ENCODE peak calls at places on chromosomes 13 and 19, in five cellular contexts. One of them, this sample, is unnamed.

GRCh38 chr19:3499738-3500428 is 591 bp downstream of the DOHH start:
- DNase-seq in fibroblast of mammary gland: no peak
- DNase-seq in cardiac fibroblast: no peak
- DNase-seq in Panc1: no peak
- DNase-seq in Peyer's patch: no peak
- DNase-seq in this sample: no peak

GRCh38 chr19:46357846-46358583 is 11.1 kb downstream of the PPP5C start:
- DNase-seq in fibroblast of mammary gland: peak; percentile 51
- DNase-seq in Panc1: no peak
- DNase-seq in cardiac fibroblast: peak; percentile 76
- DNase-seq in Peyer's patch: no peak
- DNase-seq in this sample: peak; percentile 65

GRCh38 chr19:36528921-36529518 is 949 bp upstream of the ZNF260 start:
- DNase-seq in Peyer's patch: no peak
- DNase-seq in Panc1: no peak
- DNase-seq in cardiac fibroblast: no peak
- DNase-seq in fibroblast of mammary gland: no peak
- DNase-seq in this sample: no peak

GRCh38 chr19:38793186-38793585 is 4.2 kb downstream of the LGALS7B start:
- DNase-seq in Panc1: no peak
- DNase-seq in fibroblast of mammary gland: peak; percentile 32
- DNase-seq in cardiac fibroblast: peak; percentile 63
- DNase-seq in Peyer's patch: no peak
- DNase-seq in this sample: peak; percentile 41

GRCh38 chr19:3114811-3115210 is 20.6 kb downstream of the GNA11 start:
- DNase-seq in Peyer's patch: no peak
- DNase-seq in Panc1: no peak
- DNase-seq in fibroblast of mammary gland: no peak
- DNase-seq in cardiac fibroblast: no peak
- DNase-seq in this sample: no peak

GRCh38 chr19:3366104-3366760 is at the start of gene NFIC:
- DNase-seq in cardiac fibroblast: peak; percentile 83
- DNase-seq in Peyer's patch: peak; percentile 25
- DNase-seq in Panc1: no peak
- DNase-seq in fibroblast of mammary gland: peak; percentile 84
- DNase-seq in this sample: peak; percentile 88

GRCh38 chr13:99357149-99357596 is 50.0 kb upstream of the GPR183 start:
- DNase-seq in Peyer's patch: no peak
- DNase-seq in cardiac fibroblast: peak; percentile 86
- DNase-seq in Panc1: no peak
- DNase-seq in fibroblast of mammary gland: peak; percentile 66
- DNase-seq in this sample: peak; percentile 20

GRCh38 chr19:53432088-53432661 is 391 bp downstream of the ZNF761 start:
- DNase-seq in cardiac fibroblast: peak; percentile 20
- DNase-seq in fibroblast of mammary gland: peak; percentile 25
- DNase-seq in Panc1: no peak
- DNase-seq in Peyer's patch: peak; percentile 18
- DNase-seq in this sample: peak; percentile 2

GRCh38 chr19:37975071-37975470 is 68.1 kb downstream of the SIPA1L3 start:
- DNase-seq in fibroblast of mammary gland: no peak
- DNase-seq in Peyer's patch: peak; percentile 57
- DNase-seq in cardiac fibroblast: no peak
- DNase-seq in Panc1: no peak
- DNase-seq in this sample: no peak

GRCh38 chr13:95411641-95412040 is 110.4 kb upstream of the ABCC4 start:
- DNase-seq in Panc1: no peak
- DNase-seq in fibroblast of mammary gland: peak; percentile 41
- DNase-seq in Peyer's patch: no peak
- DNase-seq in cardiac fibroblast: peak; percentile 37
- DNase-seq in this sample: peak; percentile 5

GRCh38 chr13:94272038-94272437 is 207.4 kb downstream of the DCT start:
- DNase-seq in fibroblast of mammary gland: peak; percentile 67
- DNase-seq in Peyer's patch: no peak
- DNase-seq in Panc1: no peak
- DNase-seq in cardiac fibroblast: peak; percentile 24
- DNase-seq in this sample: no peak

GRCh38 chr19:14536926-14537692 is 7.7 kb downstream of the TECR start:
- DNase-seq in fibroblast of mammary gland: peak; percentile 68
- DNase-seq in cardiac fibroblast: peak; percentile 59
- DNase-seq in Panc1: no peak
- DNase-seq in Peyer's patch: no peak
- DNase-seq in this sample: peak; percentile 40

GRCh38 chr13:110047511-110047910 is 259.4 kb downstream of the COL4A1 start:
- DNase-seq in Panc1: no peak
- DNase-seq in cardiac fibroblast: peak; percentile 81
- DNase-seq in fibroblast of mammary gland: peak; percentile 94
- DNase-seq in Peyer's patch: no peak
- DNase-seq in this sample: peak; percentile 22

DNA sequence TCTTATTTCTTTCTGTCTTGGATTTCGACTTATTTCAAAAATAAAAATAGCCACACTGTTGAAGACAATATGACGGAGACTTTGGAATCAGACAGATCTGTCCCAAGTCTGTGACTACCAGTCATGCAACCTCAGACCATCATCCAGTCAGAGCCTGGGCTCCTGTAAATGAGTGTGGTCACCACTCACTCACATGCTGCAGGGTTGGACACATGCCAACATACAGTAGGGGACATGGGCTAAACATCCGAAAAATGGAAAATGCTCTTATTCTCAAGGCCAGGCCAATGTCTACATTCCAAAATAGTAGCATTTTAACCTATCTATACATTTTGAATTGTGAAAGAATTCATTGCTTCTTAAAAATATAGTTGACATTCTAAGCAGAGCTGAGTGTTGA is 75.5 kb upstream of the EDNRB start:
- DNase-seq in Peyer's patch: no peak
- DNase-seq in cardiac fibroblast: no peak
- DNase-seq in Panc1: no peak
- DNase-seq in fibroblast of mammary gland: no peak
- DNase-seq in this sample: no peak
- TF ChIP-seq CTCF in Peyer's patch: no peak
- TF ChIP-seq CTCF in cardiac fibroblast: no peak
- TF ChIP-seq CTCF in Panc1: no peak
- TF ChIP-seq CTCF in fibroblast of mammary gland: no peak
- TF ChIP-seq CTCF in this sample: no peak

DNA sequence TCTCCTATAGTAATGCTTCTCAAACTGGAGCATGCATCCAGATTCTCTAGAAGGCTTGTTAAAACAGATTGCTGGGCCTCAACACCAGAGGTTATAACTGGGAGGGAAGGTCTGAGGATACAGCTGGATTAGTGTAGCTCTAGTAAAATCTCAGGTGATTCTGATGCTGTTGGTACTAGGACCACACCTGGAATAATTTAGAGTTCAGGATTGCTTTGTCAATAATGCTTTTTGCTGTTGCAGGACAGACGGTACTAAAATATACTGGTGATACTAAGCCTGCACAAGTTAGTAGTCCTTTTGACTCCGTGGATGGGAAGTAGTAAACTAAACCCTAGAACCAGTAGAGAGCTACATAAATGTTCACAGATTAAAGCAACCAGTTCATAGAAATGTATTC is 258.1 kb upstream of the STARD13 start:
- DNase-seq in Peyer's patch: no peak
- DNase-seq in Panc1: no peak
- DNase-seq in cardiac fibroblast: peak; percentile 23
- DNase-seq in fibroblast of mammary gland: no peak
- DNase-seq in this sample: no peak
- H3K4me3 ChIP-seq in Peyer's patch: peak overlapping the region; percentile 43
- H3K4me3 ChIP-seq in Panc1: peak overlapping the region; percentile 78
- H3K4me3 ChIP-seq in cardiac fibroblast: no peak overlapping the region
- H3K4me3 ChIP-seq in fibroblast of mammary gland: no peak overlapping the region
- H3K4me3 ChIP-seq in this sample: peak overlapping the region; percentile 66

GRCh38 chr19:43651758-43652545 is 12.3 kb upstream of the CADM4 start:
- DNase-seq in Panc1: peak; percentile 22
- DNase-seq in fibroblast of mammary gland: peak; percentile 66
- DNase-seq in cardiac fibroblast: peak; percentile 69
- DNase-seq in Peyer's patch: peak; percentile 51
- DNase-seq in this sample: peak; percentile 58
- TF ChIP-seq CTCF in Panc1: peak; percentile 82
- TF ChIP-seq CTCF in fibroblast of mammary gland: peak; percentile 78
- TF ChIP-seq CTCF in cardiac fibroblast: peak; percentile 76
- TF ChIP-seq CTCF in Peyer's patch: peak; percentile 76
- TF ChIP-seq CTCF in this sample: peak; percentile 87

GRCh38 chr19:40465025-40465780 is at the start of gene BLVRB:
- DNase-seq in cardiac fibroblast: peak; percentile 86
- DNase-seq in Panc1: no peak
- DNase-seq in fibroblast of mammary gland: peak; percentile 85
- DNase-seq in Peyer's patch: no peak
- DNase-seq in this sample: peak; percentile 97

GRCh38 chr19:40458597-40458974 is 7.0 kb downstream of the BLVRB start:
- DNase-seq in fibroblast of mammary gland: no peak
- DNase-seq in cardiac fibroblast: no peak
- DNase-seq in Peyer's patch: no peak
- DNase-seq in Panc1: no peak
- DNase-seq in this sample: no peak

GRCh38 chr19:40460185-40460584 is 5.4 kb downstream of the BLVRB start:
- DNase-seq in Panc1: no peak
- DNase-seq in cardiac fibroblast: no peak
- DNase-seq in Peyer's patch: no peak
- DNase-seq in fibroblast of mammary gland: no peak
- DNase-seq in this sample: no peak

GRCh38 chr19:40464059-40465024 is 1.2 kb downstream of the BLVRB start:
- DNase-seq in Peyer's patch: peak; percentile 75
- DNase-seq in cardiac fibroblast: peak; percentile 94
- DNase-seq in fibroblast of mammary gland: peak; percentile 90
- DNase-seq in Panc1: peak; percentile 57
- DNase-seq in this sample: peak; percentile 90

GRCh38 chr19:40461669-40462221 is 3.8 kb downstream of the BLVRB start:
- DNase-seq in Peyer's patch: peak; percentile 33
- DNase-seq in Panc1: no peak
- DNase-seq in fibroblast of mammary gland: no peak
- DNase-seq in cardiac fibroblast: no peak
- DNase-seq in this sample: no peak
- H3K4me3 ChIP-seq in Peyer's patch: no peak overlapping the region
- H3K4me3 ChIP-seq in Panc1: no peak overlapping the region
- H3K4me3 ChIP-seq in fibroblast of mammary gland: no peak overlapping the region
- H3K4me3 ChIP-seq in cardiac fibroblast: no peak overlapping the region
- H3K4me3 ChIP-seq in this sample: no peak overlapping the region

DNA sequence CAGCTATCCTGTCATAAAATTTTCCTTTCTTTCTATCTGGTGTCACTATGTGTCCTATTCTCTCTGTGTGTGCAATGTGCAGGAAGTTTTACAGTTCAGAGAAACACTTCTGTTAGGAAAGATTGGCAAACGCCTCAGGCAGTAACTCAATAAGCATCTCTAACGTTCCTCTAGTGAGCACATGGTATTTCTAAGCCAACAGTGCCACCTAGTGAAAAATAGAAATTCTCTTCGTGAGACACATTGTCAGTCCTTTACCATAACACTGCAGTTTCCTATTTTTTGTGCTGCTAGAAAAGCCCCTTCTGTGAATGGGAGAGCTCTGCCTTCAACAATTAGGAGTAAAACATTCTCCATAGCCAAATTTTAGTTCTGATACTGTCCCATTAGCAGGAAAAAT is 50.7 kb downstream of the ZNF723 start:
- DNase-seq in cardiac fibroblast: peak; percentile 49
- DNase-seq in Panc1: no peak
- DNase-seq in fibroblast of mammary gland: peak; percentile 19
- DNase-seq in Peyer's patch: no peak
- DNase-seq in this sample: peak; percentile 4
- TF ChIP-seq CTCF in cardiac fibroblast: peak; percentile 22
- TF ChIP-seq CTCF in Panc1: peak; percentile 18
- TF ChIP-seq CTCF in fibroblast of mammary gland: no peak
- TF ChIP-seq CTCF in Peyer's patch: no peak
- TF ChIP-seq CTCF in this sample: peak; percentile 12

DNA sequence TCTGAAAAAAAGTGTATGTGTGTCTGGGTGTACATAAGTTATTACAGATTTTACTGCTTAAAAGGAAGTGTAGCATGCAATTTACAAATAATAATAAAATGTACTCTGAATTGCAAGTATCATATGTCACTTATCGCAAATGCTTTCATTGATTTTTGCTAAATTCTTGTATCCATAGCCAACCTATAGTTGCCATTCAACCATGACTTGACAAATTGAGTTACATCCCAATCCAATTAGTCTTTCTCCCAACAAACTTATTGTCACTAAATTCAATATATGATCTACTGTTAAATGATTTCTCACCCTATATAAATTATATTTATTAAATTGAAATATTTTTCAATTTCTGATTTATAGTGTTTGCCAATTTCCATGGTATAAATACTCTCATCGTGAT is 17.3 kb upstream of the SUPT20H start:
- DNase-seq in cardiac fibroblast: no peak
- DNase-seq in fibroblast of mammary gland: no peak
- DNase-seq in Peyer's patch: no peak
- DNase-seq in Panc1: no peak
- DNase-seq in this sample: no peak
- H3K4me3 ChIP-seq in cardiac fibroblast: no peak overlapping the region
- H3K4me3 ChIP-seq in fibroblast of mammary gland: no peak overlapping the region
- H3K4me3 ChIP-seq in Peyer's patch: no peak overlapping the region
- H3K4me3 ChIP-seq in Panc1: no peak overlapping the region
- H3K4me3 ChIP-seq in this sample: no peak overlapping the region

GRCh38 chr13:68927387-68928026 is 1180.1 kb upstream of the ATXN8OS start:
- DNase-seq in Peyer's patch: no peak
- DNase-seq in fibroblast of mammary gland: peak; percentile 2
- DNase-seq in cardiac fibroblast: no peak
- DNase-seq in Panc1: peak; percentile 38
- DNase-seq in this sample: no peak
- TF ChIP-seq CTCF in Peyer's patch: no peak
- TF ChIP-seq CTCF in fibroblast of mammary gland: peak; percentile 14
- TF ChIP-seq CTCF in cardiac fibroblast: no peak
- TF ChIP-seq CTCF in Panc1: peak; percentile 73
- TF ChIP-seq CTCF in this sample: no peak

DNA sequence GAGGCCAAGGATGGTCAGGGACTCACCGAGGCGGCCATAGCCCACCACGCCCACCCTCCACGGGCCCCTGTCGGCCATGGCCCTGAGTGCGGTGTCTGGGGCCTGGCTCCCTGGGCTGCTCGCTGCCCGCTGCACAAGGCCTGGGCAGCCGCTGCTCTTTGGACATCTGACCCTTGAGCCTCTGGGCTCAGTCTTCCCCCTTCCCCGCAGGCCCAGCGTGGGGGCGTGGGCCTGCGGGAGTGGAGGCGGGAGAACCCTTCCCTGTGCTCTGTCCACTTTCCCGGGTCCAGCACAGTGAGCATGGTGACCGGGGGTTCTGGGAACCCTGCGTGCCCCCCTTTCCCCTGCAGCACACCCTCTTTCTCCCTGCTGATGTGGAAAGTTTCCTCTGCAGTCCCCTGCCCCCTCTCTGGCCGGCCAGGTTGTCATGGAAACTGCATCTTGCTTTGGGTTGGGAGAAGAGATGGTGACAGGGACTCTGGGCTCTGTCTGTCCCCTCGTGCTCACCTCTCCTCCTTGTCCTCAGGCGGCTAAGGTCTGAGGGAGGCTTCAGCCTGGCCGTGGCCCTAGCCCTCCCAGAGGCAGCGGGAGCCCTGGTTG is at the start of gene ASPDH:
- DNase-seq in Peyer's patch: no peak
- DNase-seq in cardiac fibroblast: no peak
- DNase-seq in fibroblast of mammary gland: no peak
- DNase-seq in Panc1: no peak
- DNase-seq in this sample: no peak
- H3K4me3 ChIP-seq in Peyer's patch: no peak within 1 kb of the TSS
- H3K4me3 ChIP-seq in cardiac fibroblast: no peak within 1 kb of the TSS
- H3K4me3 ChIP-seq in fibroblast of mammary gland: no peak within 1 kb of the TSS
- H3K4me3 ChIP-seq in Panc1: no peak within 1 kb of the TSS
- H3K4me3 ChIP-seq in this sample: no peak within 1 kb of the TSS